ENCODE peak calls at places on chromosomes 6 and 20, in nine cellular contexts. G is upper lobe of right lung, X is lung, P is left ventricle myocardium inferior, C is AG10803, L is GM20000, A is MCF 10A, E is H1, N is cardiac muscle cell. O is an unnamed sample.

GRCh38 chr6:30935018-30935417 is 3.0 kb upstream of the SFTA2 start:
- DNase-seq in P (no peak), X (peak; percentile 85), C (no peak), G (no peak), L (no peak), N (no peak), A (peak; percentile 86), E (no peak), O (no peak)

GRCh38 chr20:63129991-63130653 is 85.8 kb downstream of the YTHDF1 start:
- DNase-seq in A (no peak), L (no peak), C (no peak), G (peak; percentile 43), E (no peak), P (no peak), N (no peak), X (no peak), O (no peak)

GRCh38 chr20:46209930-46210671 is 92.0 kb downstream of the CD40 start:
- DNase-seq in E (no peak), X (no peak), G (no peak), C (no peak), P (no peak), A (no peak), N (no peak), L (no peak), O (no peak)

GRCh38 chr20:51434556-51435256 is 107.8 kb downstream of the NFATC2 start:
- DNase-seq in E (no peak), P (no peak), N (no peak), A (peak; percentile 92), X (no peak), G (no peak), L (no peak), C (peak; percentile 83), O (no peak)

GRCh38 chr6:125888989-125889656 is 67.4 kb upstream of the HINT3 start:
- DNase-seq in L (peak; percentile 14), A (peak; percentile 77), N (peak; percentile 47), E (no peak), P (no peak), X (peak; percentile 36), G (no peak), C (peak; percentile 12), O (no peak)

GRCh38 chr6:130754786-130755367 is 72.3 kb upstream of the SMLR1 start:
- DNase-seq in G (no peak), L (no peak), E (no peak), P (no peak), A (no peak), N (no peak), X (no peak), C (no peak), O (no peak)

GRCh38 chr6:92962846-92963245 is 456.5 kb downstream of the EPHA7 start:
- DNase-seq in X (no peak), P (no peak), E (no peak), A (no peak), G (no peak), N (no peak), L (no peak), C (no peak), O (no peak)

GRCh38 chr6:136051140-136051775 is 198.9 kb downstream of the MTFR2 start:
- DNase-seq in N (no peak), G (no peak), C (no peak), P (no peak), A (no peak), X (no peak), E (no peak), L (no peak), O (no peak)

GRCh38 chr6:157822221-157823000 is 635 bp upstream of the SNX9 start:
- DNase-seq in G (peak; percentile 68), L (no peak), E (no peak), N (peak; percentile 20), P (peak; percentile 25), X (no peak), A (no peak), C (peak; percentile 33), O (no peak)

GRCh38 chr20:63898882-63899558 is 4.1 kb downstream of the DNAJC5 start:
- DNase-seq in P (no peak), A (no peak), E (no peak), X (no peak), G (no peak), L (no peak), N (no peak), C (no peak), O (no peak)

GRCh38 chr6:41594326-41594725 is 43.9 kb upstream of the MDFI start:
- DNase-seq in P (no peak), C (peak; percentile 88), G (no peak), E (no peak), X (no peak), L (no peak), N (no peak), A (no peak), O (no peak)

GRCh38 chr6:89930789-89931188 is 36.5 kb downstream of the GJA10 start:
- DNase-seq in L (no peak), C (no peak), X (no peak), E (no peak), N (no peak), P (no peak), A (no peak), G (no peak), O (no peak)

GRCh38 chr6:35085359-35086281 is 55.5 kb downstream of the TCP11 start:
- DNase-seq in L (peak; percentile 6), E (no peak), A (no peak), G (peak; percentile 46), C (no peak), P (no peak), X (no peak), N (no peak), O (no peak)

GRCh38 chr6:128479048-128479666 is 41.2 kb downstream of the PTPRK start:
- DNase-seq in E (no peak), N (no peak), G (no peak), L (no peak), C (no peak), X (no peak), P (no peak), A (no peak), O (no peak)

DNA sequence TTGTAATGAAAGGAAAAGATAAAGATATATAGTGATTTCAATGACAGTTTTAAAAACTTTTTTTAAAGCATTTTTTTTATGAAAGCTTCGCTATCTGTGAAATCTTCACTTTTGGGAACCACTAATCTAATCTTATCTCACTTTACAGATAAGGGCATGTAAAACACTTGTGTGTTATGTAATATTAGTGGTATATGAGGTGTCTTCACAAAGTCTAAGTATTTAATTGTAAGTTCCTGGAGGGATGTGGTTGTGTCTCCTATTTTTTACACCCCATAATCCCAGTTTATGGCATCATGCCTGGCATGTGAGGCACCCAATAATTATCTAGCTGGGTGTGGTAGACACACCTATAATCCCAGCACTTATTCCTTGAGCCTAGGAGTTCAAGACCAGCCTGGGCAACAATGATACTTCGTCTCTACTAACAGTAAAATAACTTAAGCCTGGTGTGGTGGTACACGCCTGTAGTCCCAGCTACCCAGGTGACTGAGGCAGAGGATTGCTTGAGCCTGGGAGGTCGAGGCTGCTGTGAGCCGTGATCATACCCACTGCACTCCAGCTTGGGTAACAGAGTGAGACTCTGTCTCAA is 16.5 kb upstream of the TBCC start:
- DNase-seq in X (no peak), N (no peak), E (no peak), A (no peak), C (no peak), P (no peak), L (no peak), G (no peak), O (no peak)
- TF ChIP-seq CTCF in X (no peak), N (no peak), E (no peak), A (no peak), C (no peak), P (no peak), L (no peak), G (no peak), O (no peak)

GRCh38 chr6:72789145-72789544 is 167.3 kb downstream of the KCNQ5 start:
- DNase-seq in E (no peak), C (no peak), N (no peak), P (no peak), A (no peak), G (no peak), X (no peak), L (no peak), O (no peak)

GRCh38 chr6:72784071-72784470 is 162.2 kb downstream of the KCNQ5 start:
- DNase-seq in C (peak; percentile 13), P (no peak), L (no peak), G (no peak), N (no peak), E (no peak), X (no peak), A (no peak), O (no peak)

GRCh38 chr6:72787521-72788031 is 165.7 kb downstream of the KCNQ5 start:
- DNase-seq in L (no peak), E (no peak), P (no peak), G (no peak), C (peak; percentile 91), N (peak; percentile 90), X (peak; percentile 29), A (peak; percentile 92), O (no peak)

GRCh38 chr6:72784581-72784980 is 162.7 kb downstream of the KCNQ5 start:
- DNase-seq in L (no peak), G (no peak), P (no peak), C (peak; percentile 79), E (no peak), N (no peak), X (no peak), A (no peak), O (no peak)

GRCh38 chr6:72788188-72788587 is 166.3 kb downstream of the KCNQ5 start:
- DNase-seq in X (no peak), N (no peak), L (no peak), E (no peak), P (no peak), G (no peak), C (peak; percentile 62), A (peak; percentile 33), O (no peak)
- TF ChIP-seq CTCF in X (no peak), N (no peak), L (no peak), E (no peak), P (no peak), G (no peak), C (no peak), A (no peak), O (no peak)

GRCh38 chr6:71619836-71620235 is 266.5 kb upstream of the RIMS1 start:
- DNase-seq in E (no peak), C (peak; percentile 48), A (no peak), P (no peak), X (no peak), L (no peak), G (no peak), N (no peak), O (no peak)

DNA sequence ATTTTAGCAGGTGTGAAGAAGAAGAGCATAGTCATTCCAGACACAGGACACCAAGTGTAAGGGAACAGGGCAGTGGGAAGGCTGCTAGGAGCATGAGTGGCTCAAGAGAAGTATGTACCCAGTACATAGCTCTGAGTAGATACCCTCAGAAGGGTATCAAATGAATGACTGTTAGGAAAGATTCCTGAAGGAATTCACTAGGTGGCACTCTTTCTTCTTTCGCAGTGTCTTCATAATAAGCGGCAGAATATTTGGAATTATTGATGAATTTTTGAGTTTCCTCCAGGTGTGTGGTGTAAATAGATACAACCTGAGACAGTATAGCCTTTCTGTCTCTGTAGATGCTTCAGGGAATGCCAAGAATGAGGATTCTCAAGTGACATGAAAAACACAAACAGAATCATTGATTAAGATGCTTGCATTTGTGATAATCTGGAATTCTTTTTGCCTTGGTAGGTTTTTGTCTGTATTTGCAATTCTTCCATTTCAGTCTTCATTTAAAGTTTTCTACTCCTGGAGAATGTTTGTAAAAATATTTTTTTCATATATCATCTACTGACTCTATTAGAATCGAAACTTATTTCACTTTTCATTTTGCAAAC is 264.3 kb upstream of the RIMS1 start:
- DNase-seq in L (no peak), G (no peak), X (no peak), A (peak; percentile 21), E (no peak), N (peak; percentile 43), P (no peak), C (peak; percentile 30), O (no peak)
- TF ChIP-seq CTCF in L (no peak), G (peak; percentile 38), X (no peak), A (peak; percentile 45), E (no peak), N (peak; percentile 55), P (peak; percentile 45), C (peak; percentile 66), O (no peak)

GRCh38 chr6:71886184-71887005 is at the start of gene RIMS1:
- DNase-seq in G (peak; percentile 69), A (no peak), X (no peak), N (peak; percentile 63), C (peak; percentile 33), L (peak; percentile 71), E (no peak), P (no peak), O (no peak)
- TF ChIP-seq CTCF in G (peak; percentile 19), A (no peak), X (no peak), N (peak; percentile 36), C (no peak), L (no peak), E (peak; percentile 42), P (peak; percentile 25), O (no peak)

O was measured in stomach.